ENCODE peak calls at places on chromosomes 2 and 18, in seven cellular contexts. T is left cardiac atrium; E is progenitor cell of endocrine pancreas; R is glutamatergic neuron; V is stimulated activated CD4-positive, alpha-beta T cell treated with anti-CD3 and anti-CD28 coated beads, Interleukin-12 subunit alpha, Interleukin-12 subunit beta, amount 100 ng/mL, for 4 hours; Y is GDM1; J is OCI-M1. P is an unnamed sample.

GRCh38 chr2:8571792-8572499 is 109.9 kb upstream of the ID2 start:
- DNase-seq in T (no peak), E (no peak), V (no peak), R (no peak), J (no peak), Y (no peak), P (no peak)

GRCh38 chr2:69890881-69891280 is 2.9 kb upstream of the SNRNP27 start:
- DNase-seq in T (no peak), R (no peak), J (no peak), E (no peak), Y (no peak), V (no peak), P (no peak)

GRCh38 chr18:22551536-22552151 is 133.9 kb upstream of the CTAGE1 start:
- DNase-seq in J (no peak), E (no peak), R (no peak), Y (no peak), V (no peak), T (no peak), P (no peak)

GRCh38 chr2:98494699-98495098 is 50.0 kb downstream of the INPP4A start:
- DNase-seq in E (no peak), R (no peak), J (no peak), T (no peak), V (no peak), Y (no peak), P (no peak)

GRCh38 chr2:153477096-153477555 is 1.4 kb downstream of the RPRM start:
- DNase-seq in E (no peak), V (no peak), J (no peak), T (no peak), R (peak; percentile 71), Y (no peak), P (peak; percentile 46)

GRCh38 chr2:59684101-59684770 is 869.2 kb downstream of the BCL11A start:
- DNase-seq in Y (no peak), J (no peak), R (no peak), E (no peak), T (no peak), V (no peak), P (no peak)

GRCh38 chr18:75211002-75211621 is 515 bp downstream of the TSHZ1 start:
- DNase-seq in R (no peak), T (no peak), V (no peak), E (no peak), J (peak; percentile 56), Y (no peak), P (no peak)

GRCh38 chr2:28544405-28544914 is 48.6 kb downstream of the PLB1 start:
- DNase-seq in Y (no peak), E (no peak), R (no peak), V (no peak), J (no peak), T (no peak), P (no peak)

GRCh38 chr18:79857082-79857661 is 59.4 kb downstream of the KCNG2 start:
- DNase-seq in E (no peak), V (no peak), J (peak; percentile 71), T (no peak), R (no peak), Y (no peak), P (no peak)

GRCh38 chr2:12750166-12750905 is 33.6 kb downstream of the TRIB2 start:
- DNase-seq in V (no peak), J (peak; percentile 64), R (no peak), Y (no peak), E (no peak), T (no peak), P (no peak)

GRCh38 chr2:173555833-173556232 is 201.2 kb downstream of the CDCA7 start:
- DNase-seq in J (no peak), Y (no peak), E (no peak), V (no peak), R (no peak), T (no peak), P (peak; percentile 98)

GRCh38 chr2:218039171-218039570 is 29.9 kb upstream of the RUFY4 start:
- DNase-seq in E (no peak), R (no peak), T (no peak), V (no peak), J (no peak), Y (no peak), P (no peak)

GRCh38 chr2:21428754-21429153 is 305.0 kb downstream of the TDRD15 start:
- DNase-seq in T (no peak), Y (no peak), V (no peak), J (no peak), E (no peak), R (no peak), P (no peak)

GRCh38 chr2:100780203-100781008 is 39.5 kb upstream of the NPAS2 start:
- DNase-seq in J (peak; percentile 3), Y (no peak), T (no peak), V (no peak), E (no peak), R (no peak), P (no peak)

GRCh38 chr18:44229693-44230108 is 451.0 kb upstream of the SETBP1 start:
- DNase-seq in V (no peak), E (no peak), T (peak; percentile 84), R (no peak), J (no peak), Y (no peak), P (no peak)

GRCh38 chr2:69494126-69494525 is 56.9 kb upstream of the NFU1 start:
- DNase-seq in Y (no peak), E (no peak), T (no peak), J (no peak), R (no peak), V (no peak), P (no peak)

GRCh38 chr2:220458051-220458450 is 830.6 kb downstream of the SLC4A3 start:
- DNase-seq in Y (no peak), R (no peak), T (no peak), V (no peak), E (no peak), J (no peak), P (no peak)

GRCh38 chr2:121596221-121597080 is 52.8 kb downstream of the CLASP1 start:
- DNase-seq in J (peak; percentile 95), V (no peak), R (no peak), T (peak; percentile 28), Y (peak; percentile 59), E (no peak), P (peak; percentile 57)

GRCh38 chr2:61328707-61329251 is 142.1 kb downstream of the USP34 start:
- DNase-seq in R (no peak), J (no peak), V (no peak), E (no peak), Y (no peak), T (no peak), P (no peak)

GRCh38 chr2:160694221-160694620 is 200.6 kb upstream of the RBMS1 start:
- DNase-seq in R (no peak), Y (no peak), E (no peak), J (no peak), T (no peak), V (no peak), P (no peak)

GRCh38 chr2:160387558-160388262 is 105.9 kb downstream of the RBMS1 start:
- DNase-seq in J (no peak), E (no peak), V (no peak), Y (no peak), R (no peak), T (peak; percentile 78), P (no peak)

GRCh38 chr2:105391058-105391627 is 7.7 kb downstream of the FHL2 start:
- DNase-seq in Y (no peak), E (no peak), R (no peak), J (no peak), V (no peak), T (no peak), P (no peak)

GRCh38 chr2:45946023-45946422 is 294.5 kb downstream of the PRKCE start:
- DNase-seq in E (no peak), V (no peak), J (peak; percentile 70), T (no peak), R (no peak), Y (no peak), P (no peak)

GRCh38 chr2:224366269-224366668 is 35.6 kb downstream of the FAM124B start:
- DNase-seq in J (no peak), R (no peak), T (no peak), Y (no peak), V (no peak), E (no peak), P (peak; percentile 30)

P was measured in NCI-H2227 treated with DMSO at 0.1 percent for 48 hours.